ENCODE peak calls at places on chromosome 7, in five cellular contexts. One of them, this sample, is unnamed.

GRCh38 chr7:100679129-100679926 is 5.8 kb downstream of the GNB2 start:
- DNase-seq in heart left ventricle: no peak
- DNase-seq in cardiac muscle cell: no peak
- DNase-seq in Peyer's patch: no peak
- DNase-seq in neural crest cell: no peak
- DNase-seq in this sample: no peak

GRCh38 chr7:142348921-142349401 is 91.1 kb upstream of the PRSS58 start:
- DNase-seq in neural crest cell: no peak
- DNase-seq in heart left ventricle: no peak
- DNase-seq in Peyer's patch: no peak
- DNase-seq in cardiac muscle cell: no peak
- DNase-seq in this sample: no peak

GRCh38 chr7:158137516-158138328 is 449.9 kb downstream of the PTPRN2 start:
- DNase-seq in cardiac muscle cell: no peak
- DNase-seq in neural crest cell: no peak
- DNase-seq in Peyer's patch: no peak
- DNase-seq in heart left ventricle: no peak
- DNase-seq in this sample: no peak

GRCh38 chr7:27204851-27205322 is 5.0 kb upstream of the HOXA13 start:
- DNase-seq in cardiac muscle cell: no peak
- DNase-seq in heart left ventricle: no peak
- DNase-seq in neural crest cell: no peak
- DNase-seq in Peyer's patch: no peak
- DNase-seq in this sample: no peak

GRCh38 chr7:42677751-42678231 is 234.1 kb downstream of the C7orf25 start:
- DNase-seq in cardiac muscle cell: peak
- DNase-seq in Peyer's patch: no peak
- DNase-seq in neural crest cell: no peak
- DNase-seq in heart left ventricle: peak
- DNase-seq in this sample: no peak

GRCh38 chr7:21071570-21071969 is 284.9 kb upstream of the SP8 start:
- DNase-seq in heart left ventricle: no peak
- DNase-seq in neural crest cell: no peak
- DNase-seq in Peyer's patch: no peak
- DNase-seq in cardiac muscle cell: no peak
- DNase-seq in this sample: no peak

GRCh38 chr7:155860840-155861479 is 48.7 kb upstream of the SHH start:
- DNase-seq in cardiac muscle cell: peak
- DNase-seq in heart left ventricle: no peak
- DNase-seq in neural crest cell: no peak
- DNase-seq in Peyer's patch: peak
- DNase-seq in this sample: no peak

GRCh38 chr7:6238309-6238925 is 34.0 kb downstream of the CYTH3 start:
- DNase-seq in neural crest cell: no peak
- DNase-seq in cardiac muscle cell: no peak
- DNase-seq in Peyer's patch: no peak
- DNase-seq in heart left ventricle: no peak
- DNase-seq in this sample: no peak

GRCh38 chr7:94274828-94275227 is 119.9 kb upstream of the COL1A2 start:
- DNase-seq in heart left ventricle: no peak
- DNase-seq in Peyer's patch: no peak
- DNase-seq in cardiac muscle cell: no peak
- DNase-seq in neural crest cell: no peak
- DNase-seq in this sample: no peak

GRCh38 chr7:128742206-128742605 is 3.0 kb downstream of the CALU start:
- DNase-seq in neural crest cell: no peak
- DNase-seq in Peyer's patch: no peak
- DNase-seq in cardiac muscle cell: peak
- DNase-seq in heart left ventricle: no peak
- DNase-seq in this sample: no peak

GRCh38 chr7:21076579-21076978 is 289.9 kb upstream of the SP8 start:
- DNase-seq in neural crest cell: no peak
- DNase-seq in Peyer's patch: no peak
- DNase-seq in cardiac muscle cell: no peak
- DNase-seq in heart left ventricle: no peak
- DNase-seq in this sample: no peak

GRCh38 chr7:5350600-5351385 is 68.0 kb downstream of the SLC29A4 start:
- DNase-seq in heart left ventricle: no peak
- DNase-seq in Peyer's patch: no peak
- DNase-seq in neural crest cell: no peak
- DNase-seq in cardiac muscle cell: no peak
- DNase-seq in this sample: no peak

GRCh38 chr7:127678947-127679346 is 27.0 kb downstream of the SND1 start:
- DNase-seq in cardiac muscle cell: peak
- DNase-seq in heart left ventricle: no peak
- DNase-seq in Peyer's patch: no peak
- DNase-seq in neural crest cell: no peak
- DNase-seq in this sample: no peak

GRCh38 chr7:21547511-21547910 is 4.7 kb downstream of the DNAH11 start:
- DNase-seq in cardiac muscle cell: peak
- DNase-seq in heart left ventricle: no peak
- DNase-seq in neural crest cell: no peak
- DNase-seq in Peyer's patch: no peak
- DNase-seq in this sample: no peak

GRCh38 chr7:18133921-18134320 is 106.3 kb upstream of the PRPS1L1 start:
- DNase-seq in cardiac muscle cell: no peak
- DNase-seq in Peyer's patch: no peak
- DNase-seq in neural crest cell: no peak
- DNase-seq in heart left ventricle: no peak
- DNase-seq in this sample: no peak

GRCh38 chr7:156027821-156028220 is 215.6 kb upstream of the SHH start:
- DNase-seq in Peyer's patch: peak
- DNase-seq in heart left ventricle: no peak
- DNase-seq in cardiac muscle cell: no peak
- DNase-seq in neural crest cell: no peak
- DNase-seq in this sample: no peak

GRCh38 chr7:34603711-34604444 is 54.1 kb upstream of the NPSR1 start:
- DNase-seq in neural crest cell: no peak
- DNase-seq in cardiac muscle cell: no peak
- DNase-seq in Peyer's patch: no peak
- DNase-seq in heart left ventricle: peak
- DNase-seq in this sample: no peak

GRCh38 chr7:1323178-1324027 is 90.7 kb downstream of the UNCX start:
- DNase-seq in Peyer's patch: no peak
- DNase-seq in neural crest cell: peak
- DNase-seq in heart left ventricle: no peak
- DNase-seq in cardiac muscle cell: peak
- DNase-seq in this sample: no peak

GRCh38 chr7:6226194-6226799 is 46.1 kb downstream of the CYTH3 start:
- DNase-seq in heart left ventricle: no peak
- DNase-seq in cardiac muscle cell: peak
- DNase-seq in Peyer's patch: no peak
- DNase-seq in neural crest cell: no peak
- DNase-seq in this sample: no peak

GRCh38 chr7:70506463-70506862 is 625.5 kb upstream of the GALNT17 start:
- DNase-seq in neural crest cell: peak
- DNase-seq in heart left ventricle: no peak
- DNase-seq in Peyer's patch: peak
- DNase-seq in cardiac muscle cell: peak
- DNase-seq in this sample: no peak

GRCh38 chr7:99380032-99380822 is 5.7 kb downstream of the ARPC1B start:
- DNase-seq in heart left ventricle: peak
- DNase-seq in cardiac muscle cell: peak
- DNase-seq in neural crest cell: no peak
- DNase-seq in Peyer's patch: peak
- DNase-seq in this sample: peak

GRCh38 chr7:128530855-128531104 is 54.2 kb downstream of the METTL2B start:
- DNase-seq in heart left ventricle: no peak
- DNase-seq in cardiac muscle cell: no peak
- DNase-seq in neural crest cell: no peak
- DNase-seq in Peyer's patch: no peak
- DNase-seq in this sample: no peak

GRCh38 chr7:47625861-47626444 is 44.0 kb upstream of the TNS3 start:
- DNase-seq in Peyer's patch: no peak
- DNase-seq in neural crest cell: no peak
- DNase-seq in cardiac muscle cell: no peak
- DNase-seq in heart left ventricle: no peak
- DNase-seq in this sample: no peak

GRCh38 chr7:37893359-37893758 is 23.3 kb downstream of the SFRP4 start:
- DNase-seq in heart left ventricle: no peak
- DNase-seq in neural crest cell: no peak
- DNase-seq in cardiac muscle cell: no peak
- DNase-seq in Peyer's patch: no peak
- DNase-seq in this sample: no peak

GRCh38 chr7:147428075-147428474 is 1162.5 kb upstream of the C7orf33 start:
- DNase-seq in cardiac muscle cell: no peak
- DNase-seq in heart left ventricle: no peak
- DNase-seq in Peyer's patch: no peak
- DNase-seq in neural crest cell: no peak
- DNase-seq in this sample: no peak

GRCh38 chr7:16590424-16590823 is 55.1 kb downstream of the ANKMY2 start:
- DNase-seq in heart left ventricle: no peak
- DNase-seq in neural crest cell: no peak
- DNase-seq in Peyer's patch: no peak
- DNase-seq in cardiac muscle cell: no peak
- DNase-seq in this sample: no peak

GRCh38 chr7:44894881-44895600 is 9.7 kb upstream of the PURB start:
- DNase-seq in heart left ventricle: no peak
- DNase-seq in neural crest cell: no peak
- DNase-seq in Peyer's patch: no peak
- DNase-seq in cardiac muscle cell: no peak
- DNase-seq in this sample: no peak

GRCh38 chr7:73308074-73308664 is 457 bp downstream of the NSUN5 start:
- DNase-seq in heart left ventricle: no peak
- DNase-seq in Peyer's patch: peak
- DNase-seq in cardiac muscle cell: peak
- DNase-seq in neural crest cell: no peak
- DNase-seq in this sample: no peak

GRCh38 chr7:106022193-106022821 is 59.2 kb downstream of the CDHR3 start:
- DNase-seq in neural crest cell: no peak
- DNase-seq in heart left ventricle: no peak
- DNase-seq in Peyer's patch: peak
- DNase-seq in cardiac muscle cell: no peak
- DNase-seq in this sample: peak

GRCh38 chr7:90165724-90166123 is 11.5 kb downstream of the STEAP1 start:
- DNase-seq in Peyer's patch: no peak
- DNase-seq in cardiac muscle cell: no peak
- DNase-seq in heart left ventricle: no peak
- DNase-seq in neural crest cell: no peak
- DNase-seq in this sample: no peak

GRCh38 chr7:98322331-98323260 is 41.1 kb downstream of the BRI3 start:
- DNase-seq in Peyer's patch: no peak
- DNase-seq in cardiac muscle cell: no peak
- DNase-seq in neural crest cell: no peak
- DNase-seq in heart left ventricle: no peak
- DNase-seq in this sample: no peak
- TF ChIP-seq CTCF in Peyer's patch: no peak
- TF ChIP-seq CTCF in cardiac muscle cell: no peak
- TF ChIP-seq CTCF in neural crest cell: no peak
- TF ChIP-seq CTCF in heart left ventricle: no peak
- TF ChIP-seq CTCF in this sample: no peak

GRCh38 chr7:3162286-3162685 is 118.6 kb upstream of the CARD11 start:
- DNase-seq in heart left ventricle: no peak
- DNase-seq in neural crest cell: no peak
- DNase-seq in Peyer's patch: no peak
- DNase-seq in cardiac muscle cell: peak
- DNase-seq in this sample: no peak
- TF ChIP-seq CTCF in heart left ventricle: no peak
- TF ChIP-seq CTCF in neural crest cell: no peak
- TF ChIP-seq CTCF in Peyer's patch: no peak
- TF ChIP-seq CTCF in cardiac muscle cell: peak
- TF ChIP-seq CTCF in this sample: no peak

DNA sequence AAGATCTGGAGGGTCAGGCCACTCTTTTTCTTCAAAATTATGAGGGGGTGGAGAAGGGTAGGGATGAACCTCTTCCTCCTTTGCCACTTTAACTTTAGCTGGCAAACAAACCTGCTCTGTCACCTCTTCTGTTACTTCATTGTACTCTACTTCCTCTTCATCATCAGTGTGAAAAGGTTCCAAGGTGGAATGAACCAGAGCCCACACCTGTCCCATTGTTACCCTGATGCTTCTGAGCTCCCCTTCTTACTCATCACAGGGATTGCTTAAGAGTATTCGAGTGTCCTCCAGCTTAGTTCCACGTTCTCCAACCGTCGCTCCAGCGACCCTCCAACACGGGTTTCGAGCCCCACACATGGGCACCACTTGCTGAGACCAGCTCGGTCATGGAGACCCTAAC is 5.2 kb downstream of the MRPS24 start:
- DNase-seq in heart left ventricle: no peak
- DNase-seq in neural crest cell: no peak
- DNase-seq in Peyer's patch: no peak
- DNase-seq in cardiac muscle cell: no peak
- DNase-seq in this sample: no peak
- TF ChIP-seq CTCF in heart left ventricle: no peak
- TF ChIP-seq CTCF in neural crest cell: no peak
- TF ChIP-seq CTCF in Peyer's patch: no peak
- TF ChIP-seq CTCF in cardiac muscle cell: no peak
- TF ChIP-seq CTCF in this sample: no peak

DNA sequence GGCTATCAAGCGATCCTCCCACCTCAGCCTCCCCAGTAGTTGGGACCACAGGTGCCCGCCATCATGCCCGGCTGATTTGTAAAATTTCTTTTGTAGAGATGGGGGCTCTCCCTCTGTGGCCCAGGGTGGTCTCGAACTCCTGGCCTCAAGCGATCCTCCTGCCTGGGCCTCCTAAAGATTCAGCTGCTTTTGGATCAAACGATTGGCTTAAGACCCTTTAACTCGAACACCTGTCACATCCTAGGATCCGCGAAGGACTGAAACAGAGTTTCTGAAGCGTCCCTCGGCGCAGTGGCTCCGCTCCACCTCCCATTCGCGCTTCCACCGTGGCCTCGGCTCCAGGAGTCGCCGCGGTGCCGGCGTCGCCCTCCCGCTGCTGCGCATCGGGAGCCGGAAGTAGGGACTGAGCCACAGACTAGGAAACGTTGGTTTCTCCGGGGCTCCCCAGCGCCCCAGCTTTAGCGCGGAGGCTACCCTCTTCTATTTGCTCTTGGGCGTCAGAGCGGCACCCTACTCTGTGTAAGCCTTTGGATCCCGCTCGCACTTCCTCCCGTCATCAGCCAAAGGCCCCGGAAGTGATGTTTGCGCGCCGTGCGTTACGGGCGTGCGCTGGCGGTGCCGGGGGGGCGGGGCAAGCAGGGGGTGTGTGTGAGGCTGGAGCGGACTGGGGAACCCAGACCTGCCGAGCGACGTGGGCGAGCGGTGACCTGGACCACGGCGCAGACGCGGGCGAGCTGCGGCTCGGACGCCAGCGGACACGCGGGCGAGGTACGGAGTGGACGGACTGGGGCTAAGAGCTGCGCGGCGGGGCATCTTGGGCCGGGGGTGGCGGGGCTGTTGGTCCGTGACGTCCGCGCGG is 53.0 kb downstream of the KCTD7 start:
- DNase-seq in Peyer's patch: peak
- DNase-seq in neural crest cell: peak
- DNase-seq in heart left ventricle: peak
- DNase-seq in cardiac muscle cell: peak
- DNase-seq in this sample: peak
- TF ChIP-seq CTCF in Peyer's patch: no peak
- TF ChIP-seq CTCF in neural crest cell: no peak
- TF ChIP-seq CTCF in heart left ventricle: no peak
- TF ChIP-seq CTCF in cardiac muscle cell: no peak
- TF ChIP-seq CTCF in this sample: no peak